ENCODE peak calls at places on chromosomes 7 and 10, in five cellular contexts. F is IMR-90, P is H9, J is mesendoderm, I is mesenchymal stem cell. N is an unnamed sample.

GRCh38 chr10:103769176-103769575 is 86.2 kb downstream of the SH3PXD2A start:
- DNase-seq in F (no peak), P (no peak), I (no peak), J (no peak), N (no peak)

GRCh38 chr10:127549009-127549408 is at the start of gene NPS:
- DNase-seq in P (no peak), I (no peak), F (no peak), J (no peak), N (no peak)

GRCh38 chr10:72145657-72146450 is 57.5 kb upstream of the SPOCK2 start:
- DNase-seq in J (peak), I (no peak), P (peak), F (no peak), N (peak)

GRCh38 chr10:18437486-18437885 is 213.9 kb downstream of the NSUN6 start:
- DNase-seq in I (no peak), P (no peak), F (peak), J (no peak), N (no peak)

GRCh38 chr10:110845756-110846620 is 25.7 kb upstream of the PDCD4 start:
- DNase-seq in P (no peak), F (no peak), I (no peak), J (no peak), N (no peak)

GRCh38 chr10:101346177-101346576 is 7.8 kb upstream of the BTRC start:
- DNase-seq in P (no peak), F (no peak), J (no peak), I (no peak), N (no peak)

GRCh38 chr10:62831346-62831745 is 15.2 kb upstream of the EGR2 start:
- DNase-seq in F (peak), P (no peak), I (no peak), J (no peak), N (no peak)

GRCh38 chr10:27745380-27745718 is 270 bp downstream of the MKX start:
- DNase-seq in F (no peak), P (peak), I (no peak), J (no peak), N (no peak)

GRCh38 chr7:138001529-138002095 is at the start of gene CREB3L2:
- DNase-seq in I (peak), J (peak), P (peak), F (peak), N (no peak)

GRCh38 chr10:62048473-62048872 is 147.0 kb downstream of the ARID5B start:
- DNase-seq in I (no peak), P (no peak), J (no peak), F (no peak), N (no peak)

GRCh38 chr7:35032166-35032565 is 5.1 kb downstream of the DPY19L1 start:
- DNase-seq in P (no peak), F (no peak), J (no peak), I (no peak), N (no peak)

GRCh38 chr10:49044293-49045217 is 70.8 kb downstream of the VSTM4 start:
- DNase-seq in I (no peak), P (no peak), F (no peak), J (no peak), N (no peak)

GRCh38 chr10:124798364-124798763 is 3.3 kb upstream of the ABRAXAS2 start:
- DNase-seq in J (peak), I (no peak), P (no peak), F (no peak), N (no peak)

GRCh38 chr10:46541735-46542566 is 14.5 kb downstream of the GPRIN2 start:
- DNase-seq in F (no peak), P (no peak), J (no peak), I (no peak), N (no peak)

GRCh38 chr7:31764457-31764856 is 77.4 kb downstream of the PPP1R17 start:
- DNase-seq in I (no peak), F (no peak), P (no peak), J (peak), N (no peak)

GRCh38 chr7:141737118-141737835 is 881 bp upstream of the SSBP1 start:
- DNase-seq in J (no peak), P (no peak), I (peak), F (no peak), N (no peak)

GRCh38 chr10:131979821-131980270 is 1.9 kb downstream of the BNIP3 start:
- DNase-seq in I (peak), J (peak), F (peak), P (no peak), N (no peak)

GRCh38 chr7:94710256-94710655 is 54.3 kb upstream of the SGCE start:
- DNase-seq in I (no peak), F (peak), P (no peak), J (no peak), N (no peak)

GRCh38 chr10:132104062-132104461 is 38.3 kb downstream of the JAKMIP3 start:
- DNase-seq in F (no peak), P (no peak), J (no peak), I (no peak), N (no peak)

GRCh38 chr10:91575044-91575610 is 57.7 kb downstream of the PPP1R3C start:
- DNase-seq in J (no peak), F (no peak), P (no peak), I (no peak), N (no peak)

GRCh38 chr7:129368389-129368986 is 65.7 kb upstream of the STRIP2 start:
- DNase-seq in F (no peak), P (no peak), I (no peak), J (no peak), N (no peak)

GRCh38 chr7:82266081-82266480 is 177.5 kb downstream of the CACNA2D1 start:
- DNase-seq in F (no peak), P (no peak), J (no peak), I (no peak), N (no peak)

GRCh38 chr7:2477447-2478386 is 1.5 kb upstream of the GRIFIN start:
- DNase-seq in J (peak), P (peak), I (peak), F (peak), N (no peak)

GRCh38 chr7:13908667-13909382 is 80.6 kb downstream of the ETV1 start:
- DNase-seq in I (no peak), P (no peak), F (no peak), J (peak), N (peak)

DNA sequence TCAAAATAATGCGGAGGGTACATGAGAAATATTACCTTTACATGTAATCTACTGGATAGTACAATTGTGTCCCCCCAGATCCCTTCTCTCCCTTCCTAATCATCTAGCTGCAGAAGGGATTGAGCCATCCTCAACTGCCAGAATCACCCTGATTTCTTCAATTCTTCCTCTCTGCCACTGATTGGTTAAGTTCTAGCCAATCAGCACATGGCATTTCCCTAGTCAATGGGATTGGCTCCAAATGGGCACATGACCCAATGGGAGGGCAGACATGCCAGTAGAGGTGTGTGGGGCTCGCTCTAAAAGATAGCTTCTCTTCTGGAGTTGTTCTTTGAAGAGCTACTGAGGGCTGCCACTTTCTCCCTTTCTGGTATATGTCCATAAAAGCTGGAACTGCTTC is 20.9 kb upstream of the UBE3C start:
- DNase-seq in J (no peak), F (no peak), I (no peak), P (no peak), N (no peak)
- H4K8ac ChIP-seq in J (no peak), F (no peak), I (no peak), P (no peak), N (no peak)

GRCh38 chr10:75954486-75954885 is 523.1 kb downstream of the LRMDA start:
- DNase-seq in P (no peak), I (no peak), J (no peak), F (no peak), N (no peak)
- H4K8ac ChIP-seq in P (no peak), I (no peak), J (no peak), F (no peak), N (no peak)

GRCh38 chr7:156094350-156095146 is 282.3 kb upstream of the SHH start:
- DNase-seq in I (no peak), J (peak), F (no peak), P (no peak), N (no peak)
- H4K8ac ChIP-seq in I (no peak), J (no peak), F (no peak), P (no peak), N (peak)

GRCh38 chr7:118185163-118185860 is 1.3 kb downstream of the LSM8 start:
- DNase-seq in F (peak), J (peak), I (peak), P (no peak), N (no peak)

GRCh38 chr7:118184392-118184899 is 482 bp downstream of the LSM8 start:
- DNase-seq in F (no peak), J (no peak), P (no peak), I (no peak), N (no peak)

GRCh38 chr7:118182618-118183253 is 1.2 kb upstream of the LSM8 start:
- DNase-seq in I (peak), P (no peak), F (no peak), J (no peak), N (no peak)

GRCh38 chr7:118183586-118184391 is at the start of gene LSM8:
- DNase-seq in P (peak), I (peak), J (peak), F (peak), N (peak)

GRCh38 chr7:118183254-118183585 is 744 bp upstream of the LSM8 start:
- DNase-seq in I (no peak), F (no peak), P (no peak), J (peak), N (no peak)
- H4K8ac ChIP-seq in I (peak), F (peak), P (no peak), J (peak), N (no peak)

GRCh38 chr7:100079024-100079560 is 2.4 kb downstream of the ZNF3 start:
- DNase-seq in J (no peak), I (no peak), P (no peak), F (no peak), N (no peak)
- H4K8ac ChIP-seq in J (no peak), I (peak), P (no peak), F (no peak), N (no peak)

GRCh38 chr10:78441010-78441409 is 407.3 kb downstream of the RPS24 start:
- DNase-seq in J (no peak), P (no peak), I (no peak), F (no peak), N (no peak)
- H4K8ac ChIP-seq in J (no peak), P (no peak), I (no peak), F (no peak), N (no peak)

DNA sequence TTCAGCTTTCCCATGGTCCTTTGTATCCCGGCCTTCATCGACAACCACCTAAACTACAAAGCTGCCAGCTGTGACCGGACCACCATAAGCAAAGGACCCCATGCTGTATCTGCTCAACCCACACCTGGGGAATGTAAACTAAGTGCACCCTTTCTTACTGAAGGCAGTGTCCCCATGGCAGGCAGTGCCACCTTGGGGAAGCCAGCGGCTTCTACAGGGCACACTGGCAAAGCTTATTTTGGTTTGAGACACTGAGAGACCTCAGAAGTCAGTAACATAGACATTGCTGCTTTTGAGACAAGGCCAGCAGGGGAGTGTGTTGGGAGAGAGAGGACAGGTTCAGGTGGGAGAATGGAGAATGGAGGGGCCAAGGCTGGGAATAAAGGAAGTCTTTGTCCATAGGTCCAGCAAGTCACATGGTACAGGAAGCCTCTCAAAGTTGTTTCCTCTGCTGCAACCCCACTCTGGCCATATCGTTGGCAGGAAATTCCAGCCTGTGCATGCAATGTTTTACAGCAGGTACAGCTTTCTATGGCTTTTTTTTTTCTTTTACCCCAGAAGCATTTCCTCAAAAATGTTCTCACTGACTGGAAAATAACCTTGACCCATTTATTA is 85.9 kb upstream of the NPVF start:
- DNase-seq in J (no peak), F (no peak), P (no peak), I (no peak), N (no peak)
- H4K8ac ChIP-seq in J (no peak), F (no peak), P (no peak), I (peak), N (no peak)